ENCODE peak calls at places on chromosomes 4 and X, in four cellular contexts. T is stimulated activated CD8-positive, alpha-beta memory T cell treated with anti-CD3 and anti-CD28 coated beads, Interleukin-15, amount 100 ng/mL, for 4 hours; P is iPS-NIHi11; X is activated CD4-positive, CD25-positive, alpha-beta regulatory T cell treated with anti-CD3 and anti-CD28 coated beads, Interleukin-2, amount 50 U/mL, for 72 hours. S is an unnamed sample.

GRCh38 chr4:137363496-137363895 is 168.8 kb downstream of the PCDH18 start:
- DNase-seq in T (no peak), X (no peak), P (no peak), S (no peak)

GRCh38 chr4:100828986-100829685 is 311.3 kb upstream of the EMCN start:
- DNase-seq in P (no peak), T (no peak), X (no peak), S (no peak)

GRCh38 chrX:12080265-12080664 is 58.0 kb upstream of the FRMPD4 start:
- DNase-seq in X (no peak), P (peak; percentile 26), T (no peak), S (no peak)

GRCh38 chr4:27836505-27836904 is 975.9 kb downstream of the STIM2 start:
- DNase-seq in P (no peak), T (no peak), X (no peak), S (no peak)

GRCh38 chrX:10158279-10158939 is 1.6 kb downstream of the CLCN4 start:
- DNase-seq in X (no peak), P (peak; percentile 66), T (no peak), S (no peak)

GRCh38 chrX:29746326-29746725 is 469.0 kb upstream of the MAGEB2 start:
- DNase-seq in P (no peak), T (no peak), X (no peak), S (no peak)

GRCh38 chrX:139086243-139086642 is 374.7 kb upstream of the FGF13 start:
- DNase-seq in T (no peak), X (no peak), P (no peak), S (no peak)

GRCh38 chr4:81421346-81422218 is 50.1 kb downstream of the RASGEF1B start:
- DNase-seq in T (no peak), P (peak; percentile 29), X (no peak), S (no peak)

GRCh38 chrX:68147848-68148247 is 285.4 kb downstream of the OPHN1 start:
- DNase-seq in P (no peak), T (no peak), X (no peak), S (no peak)

GRCh38 chrX:143058096-143058495 is 32.4 kb downstream of the SPANXN4 start:
- DNase-seq in X (no peak), P (no peak), T (no peak), S (no peak)

S was measured in T-cell.